ENCODE peak calls at places on chromosome 18, in four cellular contexts. One of them, this sample, is unnamed.

GRCh38 chr18:63878343-63878742 is 9.2 kb upstream of the SERPINB2 start:
- DNase-seq in BJ: no peak
- DNase-seq in astrocyte of the cerebellum: no peak
- DNase-seq in aorta: no peak
- DNase-seq in this sample: no peak

GRCh38 chr18:70288171-70288850 is 534 bp upstream of the SOCS6 start:
- DNase-seq in BJ: no peak
- DNase-seq in astrocyte of the cerebellum: no peak
- DNase-seq in aorta: peak
- DNase-seq in this sample: no peak

GRCh38 chr18:58788971-58789797 is 75.5 kb upstream of the ZNF532 start:
- DNase-seq in BJ: no peak
- DNase-seq in astrocyte of the cerebellum: peak
- DNase-seq in aorta: no peak
- DNase-seq in this sample: no peak

GRCh38 chr18:49848115-49848514 is 34.8 kb upstream of the ACAA2 start:
- DNase-seq in BJ: no peak
- DNase-seq in astrocyte of the cerebellum: no peak
- DNase-seq in aorta: no peak
- DNase-seq in this sample: no peak

GRCh38 chr18:41170346-41170745 is 784.7 kb upstream of the PIK3C3 start:
- DNase-seq in BJ: no peak
- DNase-seq in astrocyte of the cerebellum: peak
- DNase-seq in aorta: no peak
- DNase-seq in this sample: no peak

GRCh38 chr18:49859725-49860124 is 46.4 kb upstream of the ACAA2 start:
- DNase-seq in BJ: no peak
- DNase-seq in astrocyte of the cerebellum: no peak
- DNase-seq in aorta: no peak
- DNase-seq in this sample: no peak

GRCh38 chr18:48702346-48703032 is 163.7 kb downstream of the CTIF start:
- DNase-seq in BJ: no peak
- DNase-seq in astrocyte of the cerebellum: no peak
- DNase-seq in aorta: peak
- DNase-seq in this sample: no peak

GRCh38 chr18:79982736-79983135 is 5.6 kb downstream of the TXNL4A start:
- DNase-seq in BJ: no peak
- DNase-seq in astrocyte of the cerebellum: no peak
- DNase-seq in aorta: no peak
- DNase-seq in this sample: no peak

GRCh38 chr18:42341423-42341822 is 386.4 kb downstream of the PIK3C3 start:
- DNase-seq in BJ: no peak
- DNase-seq in astrocyte of the cerebellum: peak
- DNase-seq in aorta: no peak
- DNase-seq in this sample: no peak

GRCh38 chr18:79106084-79106483 is 36.9 kb downstream of the ATP9B start:
- DNase-seq in BJ: no peak
- DNase-seq in astrocyte of the cerebellum: no peak
- DNase-seq in aorta: no peak
- DNase-seq in this sample: no peak

GRCh38 chr18:2589345-2590060 is 18.1 kb downstream of the NDC80 start:
- DNase-seq in BJ: no peak
- DNase-seq in astrocyte of the cerebellum: no peak
- DNase-seq in aorta: no peak
- DNase-seq in this sample: no peak

GRCh38 chr18:56458770-56459450 is 179.5 kb downstream of the TXNL1 start:
- DNase-seq in BJ: no peak
- DNase-seq in astrocyte of the cerebellum: no peak
- DNase-seq in aorta: no peak
- DNase-seq in this sample: no peak

GRCh38 chr18:36375118-36375517 is 77.6 kb downstream of the FHOD3 start:
- DNase-seq in BJ: no peak
- DNase-seq in astrocyte of the cerebellum: no peak
- DNase-seq in aorta: no peak
- DNase-seq in this sample: no peak

GRCh38 chr18:7011142-7011541 is 106.5 kb downstream of the LAMA1 start:
- DNase-seq in BJ: no peak
- DNase-seq in astrocyte of the cerebellum: no peak
- DNase-seq in aorta: no peak
- DNase-seq in this sample: no peak

GRCh38 chr18:31102020-31102684 is at the start of gene DSC2:
- DNase-seq in BJ: no peak
- DNase-seq in astrocyte of the cerebellum: no peak
- DNase-seq in aorta: peak
- DNase-seq in this sample: no peak

GRCh38 chr18:66046025-66046602 is 295.3 kb downstream of the CDH7 start:
- DNase-seq in BJ: no peak
- DNase-seq in astrocyte of the cerebellum: no peak
- DNase-seq in aorta: no peak
- DNase-seq in this sample: no peak

GRCh38 chr18:48915621-48916425 is 34.9 kb downstream of the SMAD7 start:
- DNase-seq in BJ: no peak
- DNase-seq in astrocyte of the cerebellum: no peak
- DNase-seq in aorta: no peak
- DNase-seq in this sample: no peak

GRCh38 chr18:61926532-61926931 is 33.7 kb upstream of the RNF152 start:
- DNase-seq in BJ: no peak
- DNase-seq in astrocyte of the cerebellum: no peak
- DNase-seq in aorta: no peak
- DNase-seq in this sample: no peak

GRCh38 chr18:74499633-74500032 is 3.5 kb downstream of the CNDP2 start:
- DNase-seq in BJ: no peak
- DNase-seq in astrocyte of the cerebellum: no peak
- DNase-seq in aorta: peak
- DNase-seq in this sample: no peak

DNA sequence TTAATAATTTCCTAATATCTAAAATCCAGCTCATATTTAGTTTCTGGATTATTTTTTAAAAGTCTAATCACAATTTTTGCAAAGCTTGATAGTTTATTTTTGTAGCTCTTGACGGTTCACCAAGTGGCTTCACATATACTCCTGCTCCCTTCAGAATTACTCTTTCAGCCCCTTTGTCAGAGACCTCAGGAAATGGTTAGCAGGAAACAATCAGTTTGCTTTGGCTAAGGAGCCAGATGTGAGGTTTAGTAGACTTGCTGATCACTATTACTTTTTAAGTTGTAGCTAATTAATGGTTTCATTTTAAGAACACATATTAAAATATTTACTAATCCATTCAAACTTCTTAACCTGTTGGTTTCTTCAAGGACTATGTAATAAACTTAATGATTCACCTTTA is 2.3 kb downstream of the RBBP8 start:
- DNase-seq in BJ: no peak
- DNase-seq in astrocyte of the cerebellum: no peak
- DNase-seq in aorta: no peak
- DNase-seq in this sample: no peak
- H3K4me3 ChIP-seq in BJ: no peak
- H3K4me3 ChIP-seq in astrocyte of the cerebellum: peak
- H3K4me3 ChIP-seq in aorta: no peak
- H3K4me3 ChIP-seq in this sample: no peak

GRCh38 chr18:57776354-57776753 is 26.8 kb downstream of the ATP8B1 start:
- DNase-seq in BJ: no peak
- DNase-seq in astrocyte of the cerebellum: no peak
- DNase-seq in aorta: no peak
- DNase-seq in this sample: no peak

GRCh38 chr18:57771626-57772025 is 31.5 kb downstream of the ATP8B1 start:
- DNase-seq in BJ: no peak
- DNase-seq in astrocyte of the cerebellum: no peak
- DNase-seq in aorta: no peak
- DNase-seq in this sample: no peak

GRCh38 chr18:57776767-57777166 is 26.3 kb downstream of the ATP8B1 start:
- DNase-seq in BJ: no peak
- DNase-seq in astrocyte of the cerebellum: no peak
- DNase-seq in aorta: no peak
- DNase-seq in this sample: no peak

GRCh38 chr18:57772387-57772799 is 30.7 kb downstream of the ATP8B1 start:
- DNase-seq in BJ: no peak
- DNase-seq in astrocyte of the cerebellum: no peak
- DNase-seq in aorta: no peak
- DNase-seq in this sample: no peak

GRCh38 chr18:57775937-57776336 is 27.2 kb downstream of the ATP8B1 start:
- DNase-seq in BJ: no peak
- DNase-seq in astrocyte of the cerebellum: no peak
- DNase-seq in aorta: no peak
- DNase-seq in this sample: no peak
- H3K4me3 ChIP-seq in BJ: no peak
- H3K4me3 ChIP-seq in astrocyte of the cerebellum: no peak
- H3K4me3 ChIP-seq in aorta: no peak
- H3K4me3 ChIP-seq in this sample: no peak

GRCh38 chr18:23627325-23627724 is 35.4 kb downstream of the ANKRD29 start:
- DNase-seq in BJ: peak
- DNase-seq in astrocyte of the cerebellum: peak
- DNase-seq in aorta: no peak
- DNase-seq in this sample: peak
- H3K4me3 ChIP-seq in BJ: no peak
- H3K4me3 ChIP-seq in astrocyte of the cerebellum: no peak
- H3K4me3 ChIP-seq in aorta: no peak
- H3K4me3 ChIP-seq in this sample: no peak

GRCh38 chr18:22822024-22822423 is 111.1 kb upstream of the RBBP8 start:
- DNase-seq in BJ: no peak
- DNase-seq in astrocyte of the cerebellum: peak
- DNase-seq in aorta: no peak
- DNase-seq in this sample: no peak
- H3K4me3 ChIP-seq in BJ: no peak
- H3K4me3 ChIP-seq in astrocyte of the cerebellum: no peak
- H3K4me3 ChIP-seq in aorta: no peak
- H3K4me3 ChIP-seq in this sample: no peak

GRCh38 chr18:76447268-76447890 is 47.7 kb downstream of the ZNF516 start:
- DNase-seq in BJ: no peak
- DNase-seq in astrocyte of the cerebellum: no peak
- DNase-seq in aorta: no peak
- DNase-seq in this sample: no peak
- H3K4me3 ChIP-seq in BJ: no peak
- H3K4me3 ChIP-seq in astrocyte of the cerebellum: no peak
- H3K4me3 ChIP-seq in aorta: no peak
- H3K4me3 ChIP-seq in this sample: no peak

GRCh38 chr18:13028869-13029268 is 37.7 kb downstream of the CEP192 start:
- DNase-seq in BJ: no peak
- DNase-seq in astrocyte of the cerebellum: no peak
- DNase-seq in aorta: no peak
- DNase-seq in this sample: no peak

GRCh38 chr18:13032173-13032572 is 41.0 kb downstream of the CEP192 start:
- DNase-seq in BJ: no peak
- DNase-seq in astrocyte of the cerebellum: no peak
- DNase-seq in aorta: no peak
- DNase-seq in this sample: no peak

GRCh38 chr18:13025233-13025632 is 34.1 kb downstream of the CEP192 start:
- DNase-seq in BJ: no peak
- DNase-seq in astrocyte of the cerebellum: no peak
- DNase-seq in aorta: no peak
- DNase-seq in this sample: no peak

GRCh38 chr18:13022644-13023043 is 31.5 kb downstream of the CEP192 start:
- DNase-seq in BJ: no peak
- DNase-seq in astrocyte of the cerebellum: no peak
- DNase-seq in aorta: no peak
- DNase-seq in this sample: no peak

GRCh38 chr18:13026583-13027270 is 35.6 kb downstream of the CEP192 start:
- DNase-seq in BJ: no peak
- DNase-seq in astrocyte of the cerebellum: no peak
- DNase-seq in aorta: no peak
- DNase-seq in this sample: no peak
- H3K4me3 ChIP-seq in BJ: no peak
- H3K4me3 ChIP-seq in astrocyte of the cerebellum: no peak
- H3K4me3 ChIP-seq in aorta: no peak
- H3K4me3 ChIP-seq in this sample: no peak

GRCh38 chr18:5890261-5890605 is 5.1 kb downstream of the TMEM200C start:
- DNase-seq in BJ: no peak
- DNase-seq in astrocyte of the cerebellum: no peak
- DNase-seq in aorta: peak
- DNase-seq in this sample: no peak
- H3K4me3 ChIP-seq in BJ: no peak
- H3K4me3 ChIP-seq in astrocyte of the cerebellum: no peak
- H3K4me3 ChIP-seq in aorta: no peak
- H3K4me3 ChIP-seq in this sample: no peak